ENCODE peak calls at places on chromosomes 5 and 9, in nine cellular contexts. S is heart left ventricle, G is fibroblast of pulmonary artery, D is kidney, I is AG10803, P is brain microvascular endothelial cell, N is pancreas, E is astrocyte of the spinal cord, B is heart right ventricle. T is an unnamed sample.

GRCh38 chr5:14590949-14591348 is 9.4 kb downstream of the OTULINL start:
- DNase-seq in N (no peak), P (no peak), B (no peak), G (no peak), E (no peak), I (no peak), S (no peak), D (no peak), T (no peak)

GRCh38 chr5:136710834-136711233 is 345.5 kb upstream of the TRPC7 start:
- DNase-seq in P (no peak), B (no peak), D (no peak), G (no peak), S (no peak), N (no peak), E (no peak), I (no peak), T (no peak)

GRCh38 chr5:58085800-58086199 is 374.1 kb downstream of the PLK2 start:
- DNase-seq in E (peak; percentile 45), I (no peak), N (no peak), S (no peak), D (no peak), B (no peak), G (peak; percentile 66), P (peak; percentile 9), T (peak; percentile 44)

GRCh38 chr5:41266377-41266776 is 53.0 kb upstream of the C6 start:
- DNase-seq in S (no peak), G (no peak), P (no peak), D (no peak), B (no peak), N (no peak), I (no peak), E (no peak), T (no peak)

GRCh38 chr9:34035656-34036055 is 13.0 kb downstream of the UBAP2 start:
- DNase-seq in I (no peak), G (no peak), B (no peak), E (no peak), N (no peak), S (no peak), D (no peak), P (no peak), T (no peak)

GRCh38 chr9:77944556-77945261 is 86.9 kb downstream of the GNAQ start:
- DNase-seq in S (no peak), D (no peak), G (no peak), B (no peak), N (no peak), P (no peak), I (no peak), E (no peak), T (no peak)

GRCh38 chr9:117091529-117091928 is 323.3 kb downstream of the ASTN2 start:
- DNase-seq in D (no peak), I (no peak), E (no peak), P (no peak), G (no peak), B (no peak), S (no peak), N (no peak), T (no peak)

GRCh38 chr9:71725590-71726338 is 42.5 kb downstream of the CEMIP2 start:
- DNase-seq in N (no peak), B (no peak), I (peak; percentile 49), G (peak; percentile 78), E (peak; percentile 68), S (no peak), P (peak; percentile 34), D (no peak), T (no peak)

GRCh38 chr9:110072597-110073355 is 135.2 kb downstream of the C9orf152 start:
- DNase-seq in D (no peak), N (no peak), G (no peak), E (no peak), B (no peak), I (peak; percentile 21), P (no peak), S (no peak), T (peak; percentile 84)

GRCh38 chr9:131728961-131729360 is 10.9 kb downstream of the RAPGEF1 start:
- DNase-seq in I (no peak), E (no peak), P (no peak), G (no peak), B (no peak), N (no peak), D (no peak), S (no peak), T (no peak)

GRCh38 chr5:84779206-84779605 is 394.5 kb upstream of the EDIL3 start:
- DNase-seq in N (no peak), B (no peak), S (no peak), G (no peak), D (no peak), P (no peak), E (peak; percentile 23), I (no peak), T (peak; percentile 31)

GRCh38 chr9:133351526-133351907 is 3.5 kb downstream of the RPL7A start:
- DNase-seq in S (no peak), D (peak; percentile 8), B (no peak), E (no peak), P (no peak), G (no peak), I (no peak), N (no peak), T (no peak)

GRCh38 chr5:93062548-93062947 is 518.5 kb downstream of the NR2F1-AS1 start:
- DNase-seq in I (no peak), G (no peak), B (no peak), S (no peak), D (no peak), E (no peak), N (no peak), P (no peak), T (no peak)

GRCh38 chr9:131864531-131864930 is 124.7 kb upstream of the RAPGEF1 start:
- DNase-seq in B (no peak), P (no peak), G (no peak), D (peak; percentile 61), N (peak; percentile 46), I (no peak), E (no peak), S (peak; percentile 53), T (no peak)

DNA sequence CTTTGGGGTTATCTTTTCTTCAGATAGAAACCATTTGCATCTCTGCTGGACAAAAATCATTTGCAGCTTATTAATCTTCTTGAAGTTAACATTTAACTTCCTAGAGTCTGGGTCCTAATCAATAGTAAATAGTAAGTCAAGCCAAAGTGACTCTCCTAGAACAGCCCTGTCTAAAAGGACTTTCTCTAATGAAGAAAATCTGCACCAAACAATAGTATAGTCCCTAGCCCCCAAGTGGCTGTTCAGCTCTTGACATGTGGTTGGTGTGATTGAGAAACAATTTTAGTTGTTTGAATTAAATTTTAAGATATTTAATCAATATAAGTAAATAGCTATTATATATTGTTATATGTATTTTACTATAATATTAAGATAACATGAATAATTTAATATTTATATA is 64.6 kb upstream of the SHB start:
- DNase-seq in P (no peak), I (no peak), S (no peak), E (no peak), B (no peak), D (no peak), G (no peak), N (no peak), T (no peak)
- TF ChIP-seq CTCF in P (peak; percentile 27), I (peak; percentile 8), S (no peak), E (no peak), B (no peak), D (no peak), G (no peak), N (no peak), T (no peak)

GRCh38 chr9:114390952-114391351 is 3.2 kb upstream of the AKNA start:
- DNase-seq in P (no peak), B (no peak), E (no peak), D (no peak), S (no peak), G (no peak), N (no peak), I (no peak), T (no peak)

GRCh38 chr9:114389612-114390368 is 2.0 kb upstream of the AKNA start:
- DNase-seq in N (no peak), S (peak; percentile 18), G (no peak), B (no peak), I (no peak), P (no peak), D (no peak), E (no peak), T (no peak)

GRCh38 chr9:114395196-114395595 is 7.4 kb upstream of the AKNA start:
- DNase-seq in P (no peak), G (no peak), S (no peak), D (no peak), B (no peak), E (no peak), N (no peak), I (no peak), T (no peak)

GRCh38 chr9:114394523-114395193 is 6.9 kb upstream of the AKNA start:
- DNase-seq in I (peak; percentile 35), E (no peak), P (no peak), N (no peak), S (no peak), B (no peak), D (no peak), G (no peak), T (no peak)

GRCh38 chr9:114392749-114393112 is 4.9 kb upstream of the AKNA start:
- DNase-seq in S (no peak), D (no peak), G (no peak), P (no peak), N (no peak), B (no peak), I (no peak), E (no peak), T (no peak)
- H3K4me3 ChIP-seq in S (no peak overlapping the region), D (no peak overlapping the region), G (no peak overlapping the region), P (no peak overlapping the region), N (no peak overlapping the region), B (no peak overlapping the region), I (no peak overlapping the region), E (no peak overlapping the region), T (no peak overlapping the region)

GRCh38 chr9:100105861-100106260 is 6.8 kb downstream of the INVS start:
- DNase-seq in E (no peak), S (no peak), B (no peak), G (no peak), D (no peak), I (no peak), N (no peak), P (no peak), T (no peak)

GRCh38 chr9:100104314-100104713 is 5.3 kb downstream of the INVS start:
- DNase-seq in E (peak; percentile 76), B (no peak), I (peak; percentile 12), G (no peak), D (no peak), N (no peak), S (no peak), P (peak; percentile 21), T (no peak)

GRCh38 chr9:100111235-100111634 is 12.2 kb downstream of the INVS start:
- DNase-seq in D (peak; percentile 94), B (peak; percentile 83), N (peak; percentile 75), E (peak; percentile 98), G (peak; percentile 98), P (peak; percentile 96), I (peak; percentile 98), S (peak; percentile 82), T (peak; percentile 96)

GRCh38 chr9:100108572-100108971 is 9.5 kb downstream of the INVS start:
- DNase-seq in E (peak; percentile 38), N (no peak), D (no peak), B (no peak), P (no peak), G (peak; percentile 39), I (peak; percentile 29), S (no peak), T (no peak)

GRCh38 chr9:100106616-100107015 is 7.6 kb downstream of the INVS start:
- DNase-seq in B (no peak), N (no peak), P (no peak), E (no peak), G (no peak), I (no peak), S (no peak), D (no peak), T (no peak)
- TF ChIP-seq CTCF in B (no peak), N (no peak), P (no peak), E (no peak), G (no peak), I (no peak), S (no peak), D (no peak), T (no peak)

GRCh38 chr5:168740821-168741213 is 161.6 kb upstream of the PANK3 start:
- DNase-seq in B (no peak), I (no peak), S (no peak), N (no peak), P (no peak), G (no peak), E (no peak), D (no peak), T (no peak)
- H3K4me3 ChIP-seq in B (peak overlapping the region; percentile 8), I (no peak overlapping the region), S (no peak overlapping the region), N (no peak overlapping the region), P (no peak overlapping the region), G (no peak overlapping the region), E (no peak overlapping the region), D (no peak overlapping the region), T (no peak overlapping the region)

T was measured in retinal pigment epithelial cell.